ENCODE peak calls at places on chromosomes 5 and 9, in ten cellular contexts. One of them, this sample, is unnamed.

GRCh38 chr5:78550891-78551290 is 97.7 kb downstream of the LHFPL2 start:
- DNase-seq in NT2/D1: no peak
- DNase-seq in frontal cortex: no peak
- DNase-seq in stimulated activated CD8-positive, alpha-beta memory T cell treated with anti-CD3 and anti-CD28 coated beads, Interleukin-15, amount 100 ng/mL, for 24 hours: no peak
- DNase-seq in A549: no peak
- DNase-seq in non-pigmented ciliary epithelial cell: no peak
- DNase-seq in H7: no peak
- DNase-seq in NCI-H1105 treated with DMSO at 0.1 percent for 48 hours: no peak
- DNase-seq in LoVo: no peak
- DNase-seq in stimulated activated naive CD8-positive, alpha-beta T cell treated with anti-CD3 and anti-CD28 coated beads, Interleukin-15, Interleukin-2, amounts not matched to agents 100 U/mL and 50 U/mL, for 24 hours: no peak
- DNase-seq in this sample: no peak

GRCh38 chr5:1161108-1161831 is 40.1 kb upstream of the SLC6A19 start:
- DNase-seq in NCI-H1105 treated with DMSO at 0.1 percent for 48 hours: no peak
- DNase-seq in frontal cortex: no peak
- DNase-seq in stimulated activated CD8-positive, alpha-beta memory T cell treated with anti-CD3 and anti-CD28 coated beads, Interleukin-15, amount 100 ng/mL, for 24 hours: no peak
- DNase-seq in stimulated activated naive CD8-positive, alpha-beta T cell treated with anti-CD3 and anti-CD28 coated beads, Interleukin-15, Interleukin-2, amounts not matched to agents 100 U/mL and 50 U/mL, for 24 hours: no peak
- DNase-seq in H7: no peak
- DNase-seq in NT2/D1: peak
- DNase-seq in non-pigmented ciliary epithelial cell: no peak
- DNase-seq in A549: peak
- DNase-seq in LoVo: peak
- DNase-seq in this sample: no peak

GRCh38 chr5:8058626-8059180 is 189.8 kb downstream of the MTRR start:
- DNase-seq in LoVo: no peak
- DNase-seq in NCI-H1105 treated with DMSO at 0.1 percent for 48 hours: no peak
- DNase-seq in stimulated activated naive CD8-positive, alpha-beta T cell treated with anti-CD3 and anti-CD28 coated beads, Interleukin-15, Interleukin-2, amounts not matched to agents 100 U/mL and 50 U/mL, for 24 hours: no peak
- DNase-seq in stimulated activated CD8-positive, alpha-beta memory T cell treated with anti-CD3 and anti-CD28 coated beads, Interleukin-15, amount 100 ng/mL, for 24 hours: no peak
- DNase-seq in H7: no peak
- DNase-seq in non-pigmented ciliary epithelial cell: no peak
- DNase-seq in frontal cortex: no peak
- DNase-seq in A549: no peak
- DNase-seq in NT2/D1: no peak
- DNase-seq in this sample: no peak

GRCh38 chr9:132383462-132383883 is 23.2 kb downstream of the TTF1 start:
- DNase-seq in stimulated activated CD8-positive, alpha-beta memory T cell treated with anti-CD3 and anti-CD28 coated beads, Interleukin-15, amount 100 ng/mL, for 24 hours: no peak
- DNase-seq in A549: no peak
- DNase-seq in H7: no peak
- DNase-seq in NCI-H1105 treated with DMSO at 0.1 percent for 48 hours: no peak
- DNase-seq in NT2/D1: no peak
- DNase-seq in stimulated activated naive CD8-positive, alpha-beta T cell treated with anti-CD3 and anti-CD28 coated beads, Interleukin-15, Interleukin-2, amounts not matched to agents 100 U/mL and 50 U/mL, for 24 hours: no peak
- DNase-seq in frontal cortex: no peak
- DNase-seq in LoVo: no peak
- DNase-seq in non-pigmented ciliary epithelial cell: no peak
- DNase-seq in this sample: no peak

GRCh38 chr5:14097998-14098471 is 45.1 kb upstream of the TRIO start:
- DNase-seq in NT2/D1: no peak
- DNase-seq in frontal cortex: no peak
- DNase-seq in A549: no peak
- DNase-seq in NCI-H1105 treated with DMSO at 0.1 percent for 48 hours: no peak
- DNase-seq in stimulated activated naive CD8-positive, alpha-beta T cell treated with anti-CD3 and anti-CD28 coated beads, Interleukin-15, Interleukin-2, amounts not matched to agents 100 U/mL and 50 U/mL, for 24 hours: no peak
- DNase-seq in LoVo: no peak
- DNase-seq in stimulated activated CD8-positive, alpha-beta memory T cell treated with anti-CD3 and anti-CD28 coated beads, Interleukin-15, amount 100 ng/mL, for 24 hours: no peak
- DNase-seq in H7: no peak
- DNase-seq in non-pigmented ciliary epithelial cell: peak
- DNase-seq in this sample: no peak

GRCh38 chr5:154159343-154159742 is 31.2 kb upstream of the GALNT10 start:
- DNase-seq in LoVo: no peak
- DNase-seq in stimulated activated naive CD8-positive, alpha-beta T cell treated with anti-CD3 and anti-CD28 coated beads, Interleukin-15, Interleukin-2, amounts not matched to agents 100 U/mL and 50 U/mL, for 24 hours: no peak
- DNase-seq in A549: no peak
- DNase-seq in H7: no peak
- DNase-seq in frontal cortex: no peak
- DNase-seq in stimulated activated CD8-positive, alpha-beta memory T cell treated with anti-CD3 and anti-CD28 coated beads, Interleukin-15, amount 100 ng/mL, for 24 hours: no peak
- DNase-seq in non-pigmented ciliary epithelial cell: no peak
- DNase-seq in NT2/D1: no peak
- DNase-seq in NCI-H1105 treated with DMSO at 0.1 percent for 48 hours: no peak
- DNase-seq in this sample: no peak

GRCh38 chr5:142618125-142618524 is 67.8 kb downstream of the FGF1 start:
- DNase-seq in A549: no peak
- DNase-seq in non-pigmented ciliary epithelial cell: peak
- DNase-seq in stimulated activated CD8-positive, alpha-beta memory T cell treated with anti-CD3 and anti-CD28 coated beads, Interleukin-15, amount 100 ng/mL, for 24 hours: no peak
- DNase-seq in NT2/D1: no peak
- DNase-seq in NCI-H1105 treated with DMSO at 0.1 percent for 48 hours: no peak
- DNase-seq in H7: no peak
- DNase-seq in stimulated activated naive CD8-positive, alpha-beta T cell treated with anti-CD3 and anti-CD28 coated beads, Interleukin-15, Interleukin-2, amounts not matched to agents 100 U/mL and 50 U/mL, for 24 hours: peak
- DNase-seq in LoVo: no peak
- DNase-seq in frontal cortex: no peak
- DNase-seq in this sample: no peak

GRCh38 chr5:157865844-157866243 is 6.9 kb upstream of the CLINT1 start:
- DNase-seq in frontal cortex: no peak
- DNase-seq in A549: peak
- DNase-seq in NCI-H1105 treated with DMSO at 0.1 percent for 48 hours: no peak
- DNase-seq in NT2/D1: no peak
- DNase-seq in LoVo: no peak
- DNase-seq in H7: no peak
- DNase-seq in stimulated activated CD8-positive, alpha-beta memory T cell treated with anti-CD3 and anti-CD28 coated beads, Interleukin-15, amount 100 ng/mL, for 24 hours: no peak
- DNase-seq in stimulated activated naive CD8-positive, alpha-beta T cell treated with anti-CD3 and anti-CD28 coated beads, Interleukin-15, Interleukin-2, amounts not matched to agents 100 U/mL and 50 U/mL, for 24 hours: no peak
- DNase-seq in non-pigmented ciliary epithelial cell: no peak
- DNase-seq in this sample: no peak

GRCh38 chr9:34442770-34443169 is 15.6 kb downstream of the FAM219A start:
- DNase-seq in NT2/D1: no peak
- DNase-seq in non-pigmented ciliary epithelial cell: no peak
- DNase-seq in frontal cortex: no peak
- DNase-seq in LoVo: no peak
- DNase-seq in NCI-H1105 treated with DMSO at 0.1 percent for 48 hours: no peak
- DNase-seq in stimulated activated CD8-positive, alpha-beta memory T cell treated with anti-CD3 and anti-CD28 coated beads, Interleukin-15, amount 100 ng/mL, for 24 hours: no peak
- DNase-seq in A549: no peak
- DNase-seq in stimulated activated naive CD8-positive, alpha-beta T cell treated with anti-CD3 and anti-CD28 coated beads, Interleukin-15, Interleukin-2, amounts not matched to agents 100 U/mL and 50 U/mL, for 24 hours: no peak
- DNase-seq in H7: no peak
- DNase-seq in this sample: no peak

GRCh38 chr9:38338359-38339014 is 54.0 kb upstream of the ALDH1B1 start:
- DNase-seq in frontal cortex: no peak
- DNase-seq in H7: no peak
- DNase-seq in stimulated activated naive CD8-positive, alpha-beta T cell treated with anti-CD3 and anti-CD28 coated beads, Interleukin-15, Interleukin-2, amounts not matched to agents 100 U/mL and 50 U/mL, for 24 hours: no peak
- DNase-seq in A549: no peak
- DNase-seq in NT2/D1: no peak
- DNase-seq in LoVo: no peak
- DNase-seq in non-pigmented ciliary epithelial cell: no peak
- DNase-seq in NCI-H1105 treated with DMSO at 0.1 percent for 48 hours: no peak
- DNase-seq in stimulated activated CD8-positive, alpha-beta memory T cell treated with anti-CD3 and anti-CD28 coated beads, Interleukin-15, amount 100 ng/mL, for 24 hours: no peak
- DNase-seq in this sample: no peak

GRCh38 chr9:127537792-127538191 is 74.3 kb upstream of the STXBP1 start:
- DNase-seq in frontal cortex: no peak
- DNase-seq in non-pigmented ciliary epithelial cell: no peak
- DNase-seq in NCI-H1105 treated with DMSO at 0.1 percent for 48 hours: no peak
- DNase-seq in stimulated activated naive CD8-positive, alpha-beta T cell treated with anti-CD3 and anti-CD28 coated beads, Interleukin-15, Interleukin-2, amounts not matched to agents 100 U/mL and 50 U/mL, for 24 hours: no peak
- DNase-seq in A549: no peak
- DNase-seq in LoVo: no peak
- DNase-seq in H7: peak
- DNase-seq in stimulated activated CD8-positive, alpha-beta memory T cell treated with anti-CD3 and anti-CD28 coated beads, Interleukin-15, amount 100 ng/mL, for 24 hours: no peak
- DNase-seq in NT2/D1: no peak
- DNase-seq in this sample: no peak

GRCh38 chr9:126667190-126668055 is 53.7 kb downstream of the LMX1B start:
- DNase-seq in NT2/D1: no peak
- DNase-seq in NCI-H1105 treated with DMSO at 0.1 percent for 48 hours: peak
- DNase-seq in LoVo: no peak
- DNase-seq in stimulated activated naive CD8-positive, alpha-beta T cell treated with anti-CD3 and anti-CD28 coated beads, Interleukin-15, Interleukin-2, amounts not matched to agents 100 U/mL and 50 U/mL, for 24 hours: no peak
- DNase-seq in H7: no peak
- DNase-seq in non-pigmented ciliary epithelial cell: no peak
- DNase-seq in frontal cortex: no peak
- DNase-seq in A549: no peak
- DNase-seq in stimulated activated CD8-positive, alpha-beta memory T cell treated with anti-CD3 and anti-CD28 coated beads, Interleukin-15, amount 100 ng/mL, for 24 hours: no peak
- DNase-seq in this sample: no peak

GRCh38 chr9:76643399-76644117 is 120.7 kb upstream of the PCA3 start:
- DNase-seq in stimulated activated CD8-positive, alpha-beta memory T cell treated with anti-CD3 and anti-CD28 coated beads, Interleukin-15, amount 100 ng/mL, for 24 hours: no peak
- DNase-seq in frontal cortex: no peak
- DNase-seq in NT2/D1: no peak
- DNase-seq in stimulated activated naive CD8-positive, alpha-beta T cell treated with anti-CD3 and anti-CD28 coated beads, Interleukin-15, Interleukin-2, amounts not matched to agents 100 U/mL and 50 U/mL, for 24 hours: no peak
- DNase-seq in non-pigmented ciliary epithelial cell: no peak
- DNase-seq in H7: no peak
- DNase-seq in A549: no peak
- DNase-seq in NCI-H1105 treated with DMSO at 0.1 percent for 48 hours: no peak
- DNase-seq in LoVo: no peak
- DNase-seq in this sample: no peak

GRCh38 chr5:77683171-77683732 is 44.7 kb upstream of the OTP start:
- DNase-seq in stimulated activated CD8-positive, alpha-beta memory T cell treated with anti-CD3 and anti-CD28 coated beads, Interleukin-15, amount 100 ng/mL, for 24 hours: no peak
- DNase-seq in stimulated activated naive CD8-positive, alpha-beta T cell treated with anti-CD3 and anti-CD28 coated beads, Interleukin-15, Interleukin-2, amounts not matched to agents 100 U/mL and 50 U/mL, for 24 hours: no peak
- DNase-seq in LoVo: no peak
- DNase-seq in non-pigmented ciliary epithelial cell: no peak
- DNase-seq in H7: no peak
- DNase-seq in NCI-H1105 treated with DMSO at 0.1 percent for 48 hours: no peak
- DNase-seq in A549: no peak
- DNase-seq in frontal cortex: no peak
- DNase-seq in NT2/D1: no peak
- DNase-seq in this sample: no peak

GRCh38 chr5:103472820-103473219 is 89.8 kb downstream of the NUDT12 start:
- DNase-seq in LoVo: peak
- DNase-seq in A549: peak
- DNase-seq in NCI-H1105 treated with DMSO at 0.1 percent for 48 hours: no peak
- DNase-seq in H7: no peak
- DNase-seq in stimulated activated CD8-positive, alpha-beta memory T cell treated with anti-CD3 and anti-CD28 coated beads, Interleukin-15, amount 100 ng/mL, for 24 hours: no peak
- DNase-seq in frontal cortex: no peak
- DNase-seq in non-pigmented ciliary epithelial cell: no peak
- DNase-seq in NT2/D1: no peak
- DNase-seq in stimulated activated naive CD8-positive, alpha-beta T cell treated with anti-CD3 and anti-CD28 coated beads, Interleukin-15, Interleukin-2, amounts not matched to agents 100 U/mL and 50 U/mL, for 24 hours: no peak
- DNase-seq in this sample: no peak

GRCh38 chr5:170070556-170071412 is 34.9 kb upstream of the FOXI1 start:
- DNase-seq in LoVo: peak
- DNase-seq in A549: peak
- DNase-seq in stimulated activated naive CD8-positive, alpha-beta T cell treated with anti-CD3 and anti-CD28 coated beads, Interleukin-15, Interleukin-2, amounts not matched to agents 100 U/mL and 50 U/mL, for 24 hours: peak
- DNase-seq in H7: peak
- DNase-seq in NT2/D1: peak
- DNase-seq in stimulated activated CD8-positive, alpha-beta memory T cell treated with anti-CD3 and anti-CD28 coated beads, Interleukin-15, amount 100 ng/mL, for 24 hours: no peak
- DNase-seq in frontal cortex: no peak
- DNase-seq in non-pigmented ciliary epithelial cell: no peak
- DNase-seq in NCI-H1105 treated with DMSO at 0.1 percent for 48 hours: no peak
- DNase-seq in this sample: no peak

GRCh38 chr5:6812800-6813731 is 99.8 kb downstream of the TENT4A start:
- DNase-seq in LoVo: no peak
- DNase-seq in frontal cortex: no peak
- DNase-seq in H7: no peak
- DNase-seq in A549: no peak
- DNase-seq in stimulated activated naive CD8-positive, alpha-beta T cell treated with anti-CD3 and anti-CD28 coated beads, Interleukin-15, Interleukin-2, amounts not matched to agents 100 U/mL and 50 U/mL, for 24 hours: no peak
- DNase-seq in stimulated activated CD8-positive, alpha-beta memory T cell treated with anti-CD3 and anti-CD28 coated beads, Interleukin-15, amount 100 ng/mL, for 24 hours: no peak
- DNase-seq in NT2/D1: no peak
- DNase-seq in non-pigmented ciliary epithelial cell: no peak
- DNase-seq in NCI-H1105 treated with DMSO at 0.1 percent for 48 hours: peak
- DNase-seq in this sample: no peak

GRCh38 chr5:92050970-92051369 is 667.9 kb upstream of the ARRDC3 start:
- DNase-seq in H7: peak
- DNase-seq in stimulated activated CD8-positive, alpha-beta memory T cell treated with anti-CD3 and anti-CD28 coated beads, Interleukin-15, amount 100 ng/mL, for 24 hours: no peak
- DNase-seq in non-pigmented ciliary epithelial cell: no peak
- DNase-seq in stimulated activated naive CD8-positive, alpha-beta T cell treated with anti-CD3 and anti-CD28 coated beads, Interleukin-15, Interleukin-2, amounts not matched to agents 100 U/mL and 50 U/mL, for 24 hours: no peak
- DNase-seq in NT2/D1: no peak
- DNase-seq in A549: no peak
- DNase-seq in LoVo: no peak
- DNase-seq in frontal cortex: no peak
- DNase-seq in NCI-H1105 treated with DMSO at 0.1 percent for 48 hours: no peak
- DNase-seq in this sample: no peak

GRCh38 chr9:109258619-109259321 is 62.1 kb downstream of the EPB41L4B start:
- DNase-seq in NCI-H1105 treated with DMSO at 0.1 percent for 48 hours: peak
- DNase-seq in stimulated activated naive CD8-positive, alpha-beta T cell treated with anti-CD3 and anti-CD28 coated beads, Interleukin-15, Interleukin-2, amounts not matched to agents 100 U/mL and 50 U/mL, for 24 hours: no peak
- DNase-seq in LoVo: no peak
- DNase-seq in H7: peak
- DNase-seq in A549: no peak
- DNase-seq in stimulated activated CD8-positive, alpha-beta memory T cell treated with anti-CD3 and anti-CD28 coated beads, Interleukin-15, amount 100 ng/mL, for 24 hours: no peak
- DNase-seq in NT2/D1: peak
- DNase-seq in frontal cortex: no peak
- DNase-seq in non-pigmented ciliary epithelial cell: no peak
- DNase-seq in this sample: no peak

GRCh38 chr9:117400131-117400530 is 14.7 kb downstream of the ASTN2 start:
- DNase-seq in LoVo: no peak
- DNase-seq in NCI-H1105 treated with DMSO at 0.1 percent for 48 hours: peak
- DNase-seq in A549: no peak
- DNase-seq in stimulated activated naive CD8-positive, alpha-beta T cell treated with anti-CD3 and anti-CD28 coated beads, Interleukin-15, Interleukin-2, amounts not matched to agents 100 U/mL and 50 U/mL, for 24 hours: no peak
- DNase-seq in stimulated activated CD8-positive, alpha-beta memory T cell treated with anti-CD3 and anti-CD28 coated beads, Interleukin-15, amount 100 ng/mL, for 24 hours: no peak
- DNase-seq in NT2/D1: no peak
- DNase-seq in frontal cortex: no peak
- DNase-seq in non-pigmented ciliary epithelial cell: no peak
- DNase-seq in H7: no peak
- DNase-seq in this sample: peak

GRCh38 chr9:129198737-129199435 is 20.8 kb upstream of the IER5L start:
- DNase-seq in A549: peak
- DNase-seq in stimulated activated CD8-positive, alpha-beta memory T cell treated with anti-CD3 and anti-CD28 coated beads, Interleukin-15, amount 100 ng/mL, for 24 hours: no peak
- DNase-seq in H7: no peak
- DNase-seq in non-pigmented ciliary epithelial cell: no peak
- DNase-seq in stimulated activated naive CD8-positive, alpha-beta T cell treated with anti-CD3 and anti-CD28 coated beads, Interleukin-15, Interleukin-2, amounts not matched to agents 100 U/mL and 50 U/mL, for 24 hours: no peak
- DNase-seq in NT2/D1: no peak
- DNase-seq in frontal cortex: no peak
- DNase-seq in NCI-H1105 treated with DMSO at 0.1 percent for 48 hours: no peak
- DNase-seq in LoVo: no peak
- DNase-seq in this sample: no peak

GRCh38 chr9:124776952-124777645 is at the start of gene OLFML2A:
- DNase-seq in A549: peak
- DNase-seq in H7: peak
- DNase-seq in stimulated activated CD8-positive, alpha-beta memory T cell treated with anti-CD3 and anti-CD28 coated beads, Interleukin-15, amount 100 ng/mL, for 24 hours: no peak
- DNase-seq in stimulated activated naive CD8-positive, alpha-beta T cell treated with anti-CD3 and anti-CD28 coated beads, Interleukin-15, Interleukin-2, amounts not matched to agents 100 U/mL and 50 U/mL, for 24 hours: peak
- DNase-seq in NT2/D1: no peak
- DNase-seq in frontal cortex: no peak
- DNase-seq in LoVo: peak
- DNase-seq in NCI-H1105 treated with DMSO at 0.1 percent for 48 hours: no peak
- DNase-seq in non-pigmented ciliary epithelial cell: no peak
- DNase-seq in this sample: no peak

GRCh38 chr9:133163559-133164208 is at the start of gene GBGT1:
- DNase-seq in LoVo: no peak
- DNase-seq in non-pigmented ciliary epithelial cell: no peak
- DNase-seq in NCI-H1105 treated with DMSO at 0.1 percent for 48 hours: no peak
- DNase-seq in H7: peak
- DNase-seq in stimulated activated naive CD8-positive, alpha-beta T cell treated with anti-CD3 and anti-CD28 coated beads, Interleukin-15, Interleukin-2, amounts not matched to agents 100 U/mL and 50 U/mL, for 24 hours: peak
- DNase-seq in frontal cortex: peak
- DNase-seq in stimulated activated CD8-positive, alpha-beta memory T cell treated with anti-CD3 and anti-CD28 coated beads, Interleukin-15, amount 100 ng/mL, for 24 hours: no peak
- DNase-seq in A549: no peak
- DNase-seq in NT2/D1: no peak
- DNase-seq in this sample: no peak

GRCh38 chr5:1325870-1326546 is 18.9 kb downstream of the CLPTM1L start:
- DNase-seq in stimulated activated naive CD8-positive, alpha-beta T cell treated with anti-CD3 and anti-CD28 coated beads, Interleukin-15, Interleukin-2, amounts not matched to agents 100 U/mL and 50 U/mL, for 24 hours: no peak
- DNase-seq in NCI-H1105 treated with DMSO at 0.1 percent for 48 hours: no peak
- DNase-seq in non-pigmented ciliary epithelial cell: no peak
- DNase-seq in NT2/D1: no peak
- DNase-seq in stimulated activated CD8-positive, alpha-beta memory T cell treated with anti-CD3 and anti-CD28 coated beads, Interleukin-15, amount 100 ng/mL, for 24 hours: no peak
- DNase-seq in A549: peak
- DNase-seq in H7: no peak
- DNase-seq in LoVo: peak
- DNase-seq in frontal cortex: no peak
- DNase-seq in this sample: no peak

GRCh38 chr5:32170303-32171170 is 3.6 kb downstream of the GOLPH3 start:
- DNase-seq in LoVo: no peak
- DNase-seq in H7: no peak
- DNase-seq in stimulated activated naive CD8-positive, alpha-beta T cell treated with anti-CD3 and anti-CD28 coated beads, Interleukin-15, Interleukin-2, amounts not matched to agents 100 U/mL and 50 U/mL, for 24 hours: no peak
- DNase-seq in non-pigmented ciliary epithelial cell: peak
- DNase-seq in NCI-H1105 treated with DMSO at 0.1 percent for 48 hours: no peak
- DNase-seq in frontal cortex: no peak
- DNase-seq in stimulated activated CD8-positive, alpha-beta memory T cell treated with anti-CD3 and anti-CD28 coated beads, Interleukin-15, amount 100 ng/mL, for 24 hours: no peak
- DNase-seq in NT2/D1: no peak
- DNase-seq in A549: peak
- DNase-seq in this sample: no peak

GRCh38 chr5:154520861-154521453 is 42.9 kb upstream of the HAND1 start:
- DNase-seq in NCI-H1105 treated with DMSO at 0.1 percent for 48 hours: peak
- DNase-seq in non-pigmented ciliary epithelial cell: no peak
- DNase-seq in stimulated activated naive CD8-positive, alpha-beta T cell treated with anti-CD3 and anti-CD28 coated beads, Interleukin-15, Interleukin-2, amounts not matched to agents 100 U/mL and 50 U/mL, for 24 hours: peak
- DNase-seq in stimulated activated CD8-positive, alpha-beta memory T cell treated with anti-CD3 and anti-CD28 coated beads, Interleukin-15, amount 100 ng/mL, for 24 hours: no peak
- DNase-seq in LoVo: peak
- DNase-seq in frontal cortex: no peak
- DNase-seq in NT2/D1: peak
- DNase-seq in H7: peak
- DNase-seq in A549: peak
- DNase-seq in this sample: no peak

GRCh38 chr5:173645437-173645807 is 29.0 kb upstream of the BOD1 start:
- DNase-seq in NT2/D1: peak
- DNase-seq in stimulated activated naive CD8-positive, alpha-beta T cell treated with anti-CD3 and anti-CD28 coated beads, Interleukin-15, Interleukin-2, amounts not matched to agents 100 U/mL and 50 U/mL, for 24 hours: no peak
- DNase-seq in A549: no peak
- DNase-seq in H7: no peak
- DNase-seq in LoVo: no peak
- DNase-seq in frontal cortex: no peak
- DNase-seq in stimulated activated CD8-positive, alpha-beta memory T cell treated with anti-CD3 and anti-CD28 coated beads, Interleukin-15, amount 100 ng/mL, for 24 hours: no peak
- DNase-seq in NCI-H1105 treated with DMSO at 0.1 percent for 48 hours: no peak
- DNase-seq in non-pigmented ciliary epithelial cell: no peak
- DNase-seq in this sample: no peak

GRCh38 chr5:138948391-138949222 is 73.5 kb upstream of the LRRTM2 start:
- DNase-seq in NT2/D1: no peak
- DNase-seq in H7: peak
- DNase-seq in stimulated activated CD8-positive, alpha-beta memory T cell treated with anti-CD3 and anti-CD28 coated beads, Interleukin-15, amount 100 ng/mL, for 24 hours: no peak
- DNase-seq in NCI-H1105 treated with DMSO at 0.1 percent for 48 hours: no peak
- DNase-seq in frontal cortex: no peak
- DNase-seq in stimulated activated naive CD8-positive, alpha-beta T cell treated with anti-CD3 and anti-CD28 coated beads, Interleukin-15, Interleukin-2, amounts not matched to agents 100 U/mL and 50 U/mL, for 24 hours: no peak
- DNase-seq in A549: no peak
- DNase-seq in non-pigmented ciliary epithelial cell: no peak
- DNase-seq in LoVo: no peak
- DNase-seq in this sample: no peak

This sample was measured in LNCaP clone FGC.